ENCODE peak calls at places on chromosomes 4 and X, in ten cellular contexts. U is NAMALWA; Z is NCI-H510A; S is esophagus muscularis mucosa; Y is stimulated activated CD4-positive, alpha-beta T cell treated with anti-CD3 and anti-CD28 coated beads, Interleukin-1b, Interleukin-23, amount 100 ng/mL, for 24 hours; F is heart left ventricle; L is omental fat pad; I is NCI-H1694; D is posterior cingulate gyrus; O is mesothelial cell of epicardium. Q is an unnamed sample.

GRCh38 chr4:3290889-3291321 is 1.9 kb upstream of the RGS12 start:
- DNase-seq in S (no peak), L (no peak), F (no peak), O (peak; percentile 35), U (no peak), Y (no peak), Z (no peak), I (no peak), D (no peak), Q (no peak)

GRCh38 chrX:85851418-85851817 is 195.9 kb downstream of the CHM start:
- DNase-seq in U (no peak), F (no peak), Y (no peak), D (no peak), Z (no peak), O (no peak), I (no peak), L (no peak), S (no peak), Q (peak; percentile 56)

GRCh38 chr4:150090836-150091235 is 12.6 kb downstream of the DCLK2 start:
- DNase-seq in O (no peak), D (no peak), Y (no peak), S (no peak), I (no peak), F (no peak), U (no peak), L (no peak), Z (no peak), Q (no peak)

GRCh38 chr4:83436680-83437079 is 18.9 kb downstream of the HELQ start:
- DNase-seq in Z (no peak), F (no peak), O (no peak), S (no peak), U (no peak), D (no peak), I (no peak), Y (no peak), L (no peak), Q (no peak)

GRCh38 chr4:150006197-150006596 is 72.0 kb upstream of the DCLK2 start:
- DNase-seq in L (no peak), D (no peak), S (no peak), Y (no peak), Z (no peak), F (no peak), I (peak; percentile 76), O (no peak), U (no peak), Q (no peak)

GRCh38 chr4:110634320-110635154 is 11.7 kb upstream of the PITX2 start:
- DNase-seq in S (no peak), I (no peak), L (no peak), U (no peak), Z (no peak), D (no peak), F (no peak), O (no peak), Y (no peak), Q (no peak)

GRCh38 chrX:120365320-120365719 is 3.4 kb downstream of the ATP1B4 start:
- DNase-seq in L (no peak), I (no peak), U (peak; percentile 69), D (no peak), S (no peak), F (peak; percentile 22), Z (no peak), Y (no peak), O (peak; percentile 40), Q (peak; percentile 46)

GRCh38 chr4:76874176-76874575 is 23.8 kb downstream of the SOWAHB start:
- DNase-seq in U (peak; percentile 31), Z (no peak), Y (no peak), S (no peak), F (no peak), L (no peak), D (no peak), O (no peak), I (no peak), Q (no peak)

GRCh38 chr4:82266345-82266744 is 107.4 kb downstream of the HNRNPD start:
- DNase-seq in S (no peak), Z (no peak), F (no peak), O (no peak), U (no peak), L (no peak), Y (no peak), I (no peak), D (no peak), Q (no peak)

GRCh38 chrX:153973127-153974002 is 811 bp downstream of the TMEM187 start:
- DNase-seq in L (no peak), Z (no peak), Y (no peak), U (no peak), I (no peak), D (no peak), O (no peak), S (no peak), F (no peak), Q (peak; percentile 49)

GRCh38 chr4:26836539-26836938 is 24.1 kb upstream of the STIM2 start:
- DNase-seq in Z (no peak), F (no peak), L (no peak), D (no peak), O (no peak), Y (no peak), I (no peak), S (no peak), U (no peak), Q (no peak)